ENCODE peak calls at places on chromosome 16, in eight cellular contexts. M is ovary, K is A549, L is K562, Q is GM12878, C is sigmoid colon, A is suprapubic skin, V is transverse colon. X is an unnamed sample.

GRCh38 chr16:49161191-49161590 is 120.4 kb downstream of the CBLN1 start:
- DNase-seq in C (no peak), K (no peak), Q (no peak), A (no peak), V (no peak), M (no peak), L (no peak), X (no peak)

GRCh38 chr16:57591870-57592485 is 36.5 kb upstream of the ADGRG1 start:
- DNase-seq in Q (no peak), L (no peak), A (no peak), K (no peak), V (no peak), C (no peak), M (no peak), X (no peak)

GRCh38 chr16:57725077-57725953 is 10.3 kb upstream of the KATNB1 start:
- DNase-seq in V (no peak), K (no peak), A (no peak), M (no peak), Q (no peak), C (no peak), L (no peak), X (no peak)

GRCh38 chr16:84660973-84661372 is 12.7 kb downstream of the KLHL36 start:
- DNase-seq in Q (no peak), K (no peak), M (no peak), L (no peak), V (no peak), C (no peak), A (no peak), X (no peak)

GRCh38 chr16:89721644-89722391 is 481 bp downstream of the ZNF276 start:
- DNase-seq in K (peak), A (no peak), L (peak), M (peak), V (peak), C (no peak), Q (no peak), X (peak)

GRCh38 chr16:82761236-82761635 is 134.5 kb downstream of the CDH13 start:
- DNase-seq in L (no peak), M (no peak), V (peak), Q (no peak), A (no peak), K (no peak), C (peak), X (peak)

GRCh38 chr16:81237282-81237681 is 1.2 kb upstream of the BCO1 start:
- DNase-seq in A (no peak), K (no peak), C (peak), M (no peak), V (peak), L (no peak), Q (no peak), X (peak)

GRCh38 chr16:51849715-51850114 is 697.2 kb downstream of the TOX3 start:
- DNase-seq in L (no peak), C (no peak), A (no peak), V (no peak), M (no peak), K (no peak), Q (no peak), X (no peak)

GRCh38 chr16:56269824-56270684 is 78.8 kb downstream of the GNAO1 start:
- DNase-seq in A (no peak), C (peak), L (no peak), Q (no peak), M (no peak), K (peak), V (peak), X (no peak)

GRCh38 chr16:15949210-15950166 is at the start of gene ABCC1:
- DNase-seq in V (peak), K (peak), A (no peak), Q (no peak), L (peak), C (no peak), M (peak), X (peak)

GRCh38 chr16:86292171-86292775 is 218.1 kb upstream of the FOXF1 start:
- DNase-seq in C (no peak), Q (no peak), M (no peak), A (no peak), L (no peak), V (no peak), K (no peak), X (no peak)

GRCh38 chr16:12124742-12125141 is 148.2 kb downstream of the SNX29 start:
- DNase-seq in M (no peak), K (no peak), C (no peak), V (no peak), Q (no peak), A (no peak), L (no peak), X (no peak)

GRCh38 chr16:62832214-62832613 is 796.0 kb upstream of the CDH8 start:
- DNase-seq in L (no peak), Q (no peak), A (no peak), K (no peak), M (no peak), V (no peak), C (no peak), X (no peak)

GRCh38 chr16:47460755-47461597 is at the start of the genes ITFG1 and PHKB:
- DNase-seq in V (peak), K (peak), C (peak), Q (peak), L (peak), M (peak), A (peak), X (peak)

GRCh38 chr16:35414139-35414538 is 1954.7 kb downstream of the TP53TG3F start:
- DNase-seq in V (no peak), A (no peak), K (no peak), L (no peak), C (no peak), Q (no peak), M (no peak), X (no peak)

DNA sequence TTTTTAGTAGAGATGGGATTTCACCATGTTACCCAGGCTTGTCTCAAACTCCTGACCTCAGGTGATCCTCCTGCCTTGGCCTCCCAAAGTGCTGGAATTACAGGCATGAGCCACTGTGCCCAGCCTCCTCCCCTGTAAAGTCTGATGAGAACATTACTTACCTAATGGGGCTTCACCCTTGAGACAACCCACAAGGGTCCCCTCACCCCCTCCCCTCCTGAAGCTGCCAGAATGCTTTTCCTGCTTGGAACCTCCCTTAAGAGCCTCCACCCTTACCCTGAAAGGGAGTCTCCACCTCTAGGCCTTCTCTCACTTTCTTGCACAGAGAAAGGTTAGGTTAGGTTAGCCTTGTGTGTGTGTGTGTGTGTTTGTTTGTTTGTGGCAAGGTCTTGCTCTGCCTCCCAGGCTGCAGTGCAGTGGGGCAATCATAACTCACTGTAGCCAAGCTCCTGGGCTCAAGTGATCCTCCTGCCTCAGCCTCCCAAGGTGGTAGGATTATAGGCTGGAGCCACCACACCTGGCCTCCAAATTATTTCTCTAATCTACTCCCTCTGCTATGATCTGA is 8.9 kb downstream of the SLC5A11 start:
- DNase-seq in K (peak), M (no peak), V (no peak), Q (no peak), L (no peak), C (peak), A (no peak), X (no peak)
- H3K27ac ChIP-seq in K (peak), M (no peak), V (no peak), Q (no peak), L (no peak), C (no peak), A (no peak), X (no peak)

GRCh38 chr16:1347962-1348361 is 3.7 kb downstream of the TSR3 start:
- DNase-seq in Q (no peak), K (no peak), C (no peak), M (no peak), L (no peak), V (no peak), A (no peak), X (no peak)

GRCh38 chr16:1345651-1346421 is 5.8 kb downstream of the TSR3 start:
- DNase-seq in Q (no peak), K (no peak), C (no peak), L (no peak), V (no peak), M (no peak), A (no peak), X (no peak)

GRCh38 chr16:1347286-1347855 is 4.3 kb downstream of the TSR3 start:
- DNase-seq in M (no peak), Q (no peak), V (no peak), A (no peak), C (no peak), K (no peak), L (no peak), X (no peak)

GRCh38 chr16:1345087-1345486 is 6.6 kb downstream of the TSR3 start:
- DNase-seq in C (no peak), K (no peak), A (no peak), L (no peak), V (no peak), M (no peak), Q (no peak), X (no peak)

DNA sequence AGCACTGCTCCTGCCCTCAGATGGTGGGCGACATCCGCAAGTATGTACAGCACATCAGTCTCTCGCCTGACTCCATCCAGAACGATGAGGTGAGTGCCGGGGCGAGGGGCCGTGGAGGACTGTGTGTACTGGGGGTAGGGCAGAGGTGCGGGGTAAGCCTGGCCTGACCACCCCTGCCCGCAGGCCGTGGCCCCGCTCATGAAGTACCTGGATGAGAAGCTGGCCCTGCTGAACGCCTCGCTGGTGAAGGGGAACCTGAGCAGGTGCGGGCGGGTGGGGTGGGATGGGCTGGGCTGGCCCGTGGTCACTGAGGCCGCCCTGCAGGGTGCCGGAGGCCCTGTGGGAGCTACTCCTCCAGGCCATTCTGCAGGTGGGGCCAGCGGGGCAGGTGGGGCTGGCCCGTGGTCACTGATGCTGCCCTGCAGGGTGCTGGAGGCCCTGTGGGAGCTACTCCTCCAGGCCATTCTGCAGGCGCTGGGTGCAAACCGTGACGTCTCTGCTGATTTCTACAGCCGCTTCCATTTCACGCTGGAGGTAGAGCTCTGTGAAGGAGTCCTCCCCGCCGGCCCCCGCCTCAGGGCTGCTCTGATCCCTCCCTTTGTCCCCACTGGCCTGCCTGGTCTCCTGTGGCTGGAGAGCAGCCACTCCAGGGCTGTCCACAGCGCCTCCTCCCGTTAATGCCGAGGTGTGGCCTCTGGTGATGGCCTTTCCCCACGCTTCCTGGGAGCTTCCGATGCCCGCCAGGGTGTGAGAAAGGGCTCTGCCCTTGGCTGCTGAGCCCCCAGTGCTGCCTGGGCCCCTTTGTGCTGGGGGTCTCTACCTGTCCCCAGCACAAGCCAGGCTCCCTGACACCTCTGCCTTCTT is 5.0 kb downstream of the TSR3 start:
- DNase-seq in Q (no peak), M (no peak), A (no peak), K (peak), V (no peak), L (no peak), C (no peak), X (no peak)
- TF ChIP-seq POLR2A in Q (no peak), M (no peak), A (no peak), K (no peak), V (no peak), L (no peak), C (no peak), X (no peak)

DNA sequence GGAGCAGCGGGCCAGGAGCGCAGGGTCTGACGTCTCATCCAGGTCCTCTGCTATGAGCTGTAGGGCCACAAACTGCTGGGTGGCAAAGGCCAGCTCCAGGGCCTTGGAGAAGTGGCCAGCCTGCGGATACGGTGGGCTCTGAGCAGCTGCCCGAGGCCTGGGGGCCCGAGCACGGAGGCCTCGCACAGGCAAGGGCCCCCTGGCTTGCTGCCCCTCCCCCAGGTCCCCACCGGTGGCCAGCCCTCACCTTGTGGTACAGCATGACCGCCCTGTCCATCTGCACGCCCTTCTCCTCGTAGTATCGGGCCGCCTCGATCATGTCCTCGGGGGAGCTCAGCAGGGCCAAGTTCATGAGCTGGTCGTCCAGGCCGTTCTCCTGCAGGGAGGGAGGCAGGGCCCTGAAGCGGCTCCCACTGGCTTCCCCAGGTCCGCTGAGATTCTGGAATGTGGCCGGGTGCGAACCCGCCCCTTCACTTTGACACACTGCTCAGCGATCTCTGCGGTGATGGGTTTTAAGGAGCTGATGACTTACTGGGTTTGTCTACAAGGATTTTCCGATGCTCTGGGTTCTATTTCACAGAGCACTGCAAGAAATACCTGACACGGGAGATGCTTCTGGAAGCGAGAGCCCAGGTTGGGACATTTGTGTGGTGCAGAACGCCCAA is 9.8 kb upstream of the TMEM204 start:
- DNase-seq in V (no peak), K (no peak), L (no peak), M (no peak), C (no peak), A (no peak), Q (no peak), X (no peak)
- TF ChIP-seq EP300 in V (no peak), K (no peak), L (no peak), M (no peak), C (no peak), A (no peak), Q (no peak), X (no peak)

DNA sequence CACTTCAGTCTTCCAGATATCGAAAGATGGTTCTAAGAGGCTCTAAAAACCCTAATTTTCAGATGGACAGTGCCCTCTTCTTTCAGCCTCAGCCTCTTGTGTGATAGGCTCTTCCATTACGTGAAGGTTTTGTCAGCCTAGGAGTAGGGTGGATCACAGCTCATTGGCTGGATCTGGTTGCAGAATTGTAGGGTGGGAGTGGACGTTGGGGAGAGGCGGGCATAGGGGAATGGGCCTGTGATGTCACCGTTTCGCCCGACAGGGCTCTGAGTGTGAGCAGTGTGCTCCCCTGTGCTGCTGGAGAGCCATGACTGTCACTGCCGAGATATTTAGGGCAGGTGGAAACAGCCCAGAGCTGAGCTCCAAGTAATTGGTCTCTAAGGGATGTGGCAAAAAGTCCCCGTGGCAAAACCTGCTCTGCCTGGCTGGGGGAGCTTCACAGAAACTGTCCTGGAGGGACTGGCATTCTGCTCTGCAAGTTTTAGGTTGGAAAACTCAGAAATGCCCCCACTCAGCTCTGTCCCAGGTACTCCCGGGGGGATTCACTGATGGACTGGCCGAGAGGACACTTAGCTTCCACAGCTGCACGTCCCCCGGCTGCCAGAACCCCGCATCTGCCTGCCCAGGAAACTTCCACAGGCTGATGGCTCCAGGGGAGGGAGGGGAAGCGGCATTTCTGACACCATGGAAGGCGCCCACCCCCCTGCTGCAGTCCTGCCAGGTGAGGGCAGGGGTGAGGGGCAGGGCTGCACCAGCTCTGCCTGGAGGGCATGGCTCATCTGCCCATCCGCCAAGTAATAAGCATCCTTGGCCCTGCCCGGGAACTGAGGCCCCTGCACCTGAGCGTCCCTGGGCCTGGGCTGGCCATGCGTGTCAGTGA is 6.0 kb upstream of the WFIKKN1 start:
- DNase-seq in C (peak), A (no peak), Q (no peak), K (no peak), L (no peak), M (no peak), V (no peak), X (no peak)
- H3K27ac ChIP-seq in C (no peak), A (no peak), Q (no peak), K (peak), L (peak), M (no peak), V (no peak), X (no peak)

GRCh38 chr16:30775381-30776099 is 11.5 kb downstream of the ZNF629 start:
- DNase-seq in L (peak), K (peak), A (peak), M (peak), Q (no peak), V (peak), C (peak), X (peak)
- TF ChIP-seq POLR2A in L (peak), K (peak), A (no peak), M (peak), Q (peak), V (peak), C (peak), X (no peak)

GRCh38 chr16:9650284-9650683 is 531.9 kb downstream of the GRIN2A start:
- DNase-seq in K (no peak), Q (no peak), A (no peak), L (no peak), V (no peak), M (no peak), C (no peak), X (no peak)

GRCh38 chr16:9644258-9644657 is 538.0 kb downstream of the GRIN2A start:
- DNase-seq in L (no peak), V (no peak), K (no peak), Q (no peak), C (no peak), M (no peak), A (no peak), X (no peak)

GRCh38 chr16:9645911-9646310 is 536.3 kb downstream of the GRIN2A start:
- DNase-seq in M (no peak), A (no peak), K (no peak), C (no peak), V (no peak), Q (no peak), L (no peak), X (no peak)

GRCh38 chr16:9647981-9648701 is 534.1 kb downstream of the GRIN2A start:
- DNase-seq in A (no peak), K (peak), M (no peak), L (peak), V (no peak), Q (no peak), C (no peak), X (no peak)
- TF ChIP-seq EP300 in A (no peak), K (no peak), M (no peak), L (no peak), V (no peak), Q (no peak), C (no peak), X (no peak)

GRCh38 chr16:71540-72341 is 690 bp downstream of the RHBDF1 start:
- DNase-seq in C (peak), M (peak), L (peak), A (peak), V (peak), K (peak), Q (no peak), X (peak)

GRCh38 chr16:72561-73537 is at the start of gene RHBDF1:
- DNase-seq in L (peak), Q (no peak), C (peak), V (peak), K (peak), M (peak), A (no peak), X (peak)

GRCh38 chr16:75580-76501 is 2.2 kb upstream of the MPG start:
- DNase-seq in K (no peak), M (peak), C (peak), Q (no peak), A (peak), V (peak), L (peak), X (peak)

GRCh38 chr16:74437-75318 is 2.2 kb upstream of the RHBDF1 start:
- DNase-seq in V (no peak), C (no peak), K (no peak), M (no peak), L (no peak), A (no peak), Q (no peak), X (no peak)

GRCh38 chr16:74025-74424 is 1.6 kb upstream of the RHBDF1 start:
- DNase-seq in V (no peak), A (no peak), Q (no peak), M (no peak), L (no peak), K (no peak), C (no peak), X (no peak)
- H3K27ac ChIP-seq in V (peak), A (peak), Q (no peak), M (no peak), L (no peak), K (peak), C (peak), X (peak)

DNA sequence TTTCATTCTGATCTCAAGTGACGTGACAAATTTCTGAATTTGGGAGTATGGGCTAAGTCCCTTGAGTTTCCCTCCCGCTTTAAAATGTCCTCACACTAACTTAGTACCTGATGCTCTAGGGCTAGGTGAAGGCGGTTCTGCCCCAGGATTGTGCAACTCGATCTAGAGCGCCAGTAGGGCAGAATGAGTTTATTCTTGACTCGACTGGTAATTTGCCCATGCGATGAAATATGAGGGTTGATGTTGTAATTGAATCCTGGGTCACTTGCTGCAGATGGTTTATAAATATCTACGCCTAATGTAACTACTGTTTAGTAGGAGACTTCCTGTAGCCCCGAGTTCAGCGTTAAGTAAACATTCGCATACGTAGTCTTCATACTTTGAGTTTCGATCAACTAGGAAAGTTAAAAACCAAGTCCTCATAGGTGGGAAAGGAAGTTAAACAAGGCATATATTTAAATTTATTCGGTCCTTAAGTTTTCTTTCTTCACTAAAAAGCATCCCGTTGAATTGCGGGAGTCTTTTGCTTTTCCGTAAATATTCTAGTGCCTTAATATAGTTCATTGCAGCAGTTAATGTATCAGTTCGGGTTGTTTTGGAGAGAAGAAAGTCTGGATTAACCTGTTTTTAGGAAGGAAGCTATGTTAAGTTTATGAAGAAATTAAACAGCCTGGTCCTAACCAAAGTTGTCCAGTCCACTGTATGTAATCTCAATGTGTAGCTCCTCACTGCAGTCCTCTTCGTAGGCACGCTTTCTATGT is 1.6 kb downstream of the CTCF start:
- DNase-seq in V (peak), M (no peak), Q (no peak), C (peak), K (peak), L (no peak), A (no peak), X (peak)
- TF ChIP-seq POLR2A in V (no peak), M (no peak), Q (no peak), C (no peak), K (no peak), L (no peak), A (no peak), X (no peak)

GRCh38 chr16:75256059-75256870 is 4.8 kb upstream of the BCAR1 start:
- DNase-seq in K (no peak), A (peak), Q (no peak), V (no peak), C (peak), M (peak), L (peak), X (peak)
- TF ChIP-seq EP300 in K (no peak), A (no peak), Q (no peak), V (no peak), C (no peak), M (no peak), L (no peak), X (no peak)

X was measured in stomach.